ENCODE peak calls at places on chromosomes 6 and 20, in seven cellular contexts. Q is neuronal stem cell, U is H1, H is H9, D is mesendoderm, L is mesenchymal stem cell, I is trophoblast cell. E is an unnamed sample.

GRCh38 chr6:149317656-149318571 is at the start of gene TAB2:
- DNase-seq in U (no peak), L (peak), Q (peak), I (peak), H (no peak), D (peak), E (no peak)

GRCh38 chr20:36275011-36275410 is 31.1 kb upstream of the DLGAP4 start:
- DNase-seq in H (no peak), U (no peak), I (no peak), L (no peak), Q (no peak), D (no peak), E (no peak)

GRCh38 chr6:56652994-56653393 is 10.3 kb upstream of the DST start:
- DNase-seq in Q (no peak), D (no peak), I (no peak), L (peak), H (no peak), U (no peak), E (peak)

GRCh38 chr6:168314948-168315347 is 4.6 kb downstream of the DACT2 start:
- DNase-seq in U (no peak), D (no peak), H (no peak), I (peak), Q (no peak), L (no peak), E (no peak)

GRCh38 chr6:115613488-115613887 is 447.2 kb downstream of the FRK start:
- DNase-seq in Q (no peak), H (no peak), D (no peak), I (peak), L (peak), U (no peak), E (peak)

GRCh38 chr20:44204156-44204831 is 6.3 kb downstream of the OSER1 start:
- DNase-seq in D (no peak), U (no peak), H (no peak), I (peak), L (peak), Q (no peak), E (peak)

GRCh38 chr20:34037767-34038166 is 44.1 kb downstream of the RALY start:
- DNase-seq in I (no peak), Q (no peak), H (no peak), L (peak), D (no peak), U (no peak), E (peak)

GRCh38 chr6:11785953-11786579 is 7.5 kb upstream of the ADTRP start:
- DNase-seq in H (no peak), Q (no peak), I (peak), L (no peak), U (no peak), D (no peak), E (no peak)

GRCh38 chr6:169398342-169399105 is 144.9 kb upstream of the THBS2 start:
- DNase-seq in U (no peak), D (no peak), I (no peak), Q (no peak), L (no peak), H (no peak), E (no peak)

GRCh38 chr6:144820270-144820669 is 535.1 kb downstream of the UTRN start:
- DNase-seq in U (no peak), L (no peak), I (no peak), Q (no peak), H (no peak), D (no peak), E (peak)

GRCh38 chr6:158707826-158708225 is 58.0 kb downstream of the SYTL3 start:
- DNase-seq in I (no peak), D (peak), H (no peak), U (no peak), L (no peak), Q (no peak), E (no peak)

GRCh38 chr6:166937716-166938115 is 18.6 kb downstream of the RNASET2 start:
- DNase-seq in U (no peak), I (no peak), D (no peak), Q (no peak), H (no peak), L (no peak), E (no peak)

GRCh38 chr20:47717421-47717820 is 67.9 kb downstream of the SULF2 start:
- DNase-seq in L (no peak), D (no peak), U (no peak), H (no peak), Q (no peak), I (no peak), E (no peak)

GRCh38 chr20:47719211-47719610 is 66.1 kb downstream of the SULF2 start:
- DNase-seq in Q (no peak), U (no peak), D (no peak), L (no peak), I (no peak), H (no peak), E (no peak)

GRCh38 chr20:47718398-47718797 is 66.9 kb downstream of the SULF2 start:
- DNase-seq in H (no peak), D (no peak), I (no peak), U (no peak), Q (no peak), L (no peak), E (no peak)

GRCh38 chr20:47720636-47721427 is 64.4 kb downstream of the SULF2 start:
- DNase-seq in U (no peak), D (peak), H (no peak), L (no peak), I (no peak), Q (no peak), E (peak)

GRCh38 chr20:47719625-47720024 is 65.7 kb downstream of the SULF2 start:
- DNase-seq in L (no peak), I (no peak), Q (no peak), D (no peak), H (no peak), U (no peak), E (no peak)
- H2AK5ac ChIP-seq in L (no peak), I (no peak), Q (no peak), D (no peak), H (no peak), U (no peak), E (no peak)

GRCh38 chr20:52434041-52434425 is 242.5 kb upstream of the ZFP64 start:
- DNase-seq in D (no peak), U (no peak), Q (no peak), H (no peak), I (no peak), L (no peak), E (no peak)
- H2AK5ac ChIP-seq in D (no peak), U (no peak), Q (no peak), H (no peak), I (no peak), L (no peak), E (no peak)

DNA sequence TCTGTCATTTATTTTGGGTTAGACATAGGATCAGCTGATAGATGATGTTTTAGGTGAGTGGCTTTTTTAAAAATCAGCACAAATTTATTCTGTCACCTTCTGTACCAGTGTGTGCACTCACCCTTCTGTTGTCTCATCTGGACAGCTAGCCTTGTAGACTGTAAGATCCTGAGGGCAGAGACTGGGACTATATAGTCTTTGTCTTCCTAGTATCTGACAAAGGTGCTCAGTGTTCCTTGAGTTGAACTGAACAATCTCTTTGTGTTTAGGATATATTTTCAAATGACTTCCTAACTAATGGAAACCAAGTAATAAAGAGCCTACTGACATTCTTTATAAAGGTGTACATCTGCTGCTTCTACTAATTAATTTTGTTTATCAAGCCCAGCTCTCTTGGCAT is 3.0 kb downstream of the DCBLD1 start:
- DNase-seq in Q (no peak), I (no peak), U (no peak), L (no peak), D (no peak), H (no peak), E (no peak)
- H2AK5ac ChIP-seq in Q (no peak), I (no peak), U (no peak), L (no peak), D (no peak), H (no peak), E (peak)

DNA sequence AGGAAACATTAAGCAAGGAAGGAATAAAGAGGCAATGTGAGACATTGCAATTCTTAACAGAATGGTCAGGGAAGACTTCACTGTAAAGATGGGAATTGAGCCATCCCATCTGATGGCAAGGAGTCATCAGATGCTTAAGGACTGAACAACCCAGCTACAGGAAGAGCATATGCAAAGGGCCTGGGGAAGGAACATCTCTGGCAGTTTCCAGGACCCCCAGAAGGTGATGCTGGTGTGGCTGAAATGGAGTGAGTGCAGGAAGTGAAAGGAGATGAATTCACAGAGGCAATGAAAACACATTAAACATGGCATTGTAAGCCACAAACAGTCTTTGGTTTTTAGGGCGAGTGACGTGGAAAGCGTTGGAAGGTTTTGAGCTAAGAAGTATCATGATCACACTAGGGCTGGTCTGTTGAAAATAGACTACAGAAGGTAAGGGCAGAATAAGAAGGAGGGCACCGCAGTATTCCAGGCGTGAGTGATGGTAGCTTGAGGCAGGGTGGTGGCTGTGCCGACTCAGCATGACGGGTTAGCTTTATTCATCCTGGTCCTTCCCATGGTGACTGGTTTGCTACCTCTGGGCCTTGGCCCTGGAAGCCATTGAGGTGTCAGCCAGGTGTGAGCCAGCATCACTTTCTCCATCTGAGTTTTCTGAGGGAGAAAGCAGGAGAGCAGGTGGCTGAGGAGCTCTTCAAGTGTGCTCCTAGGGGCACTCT is 6.8 kb downstream of the BTN2A1 start:
- DNase-seq in Q (no peak), U (no peak), L (no peak), I (no peak), H (no peak), D (no peak), E (no peak)
- H2AK5ac ChIP-seq in Q (no peak), U (no peak), L (no peak), I (no peak), H (no peak), D (no peak), E (no peak)

DNA sequence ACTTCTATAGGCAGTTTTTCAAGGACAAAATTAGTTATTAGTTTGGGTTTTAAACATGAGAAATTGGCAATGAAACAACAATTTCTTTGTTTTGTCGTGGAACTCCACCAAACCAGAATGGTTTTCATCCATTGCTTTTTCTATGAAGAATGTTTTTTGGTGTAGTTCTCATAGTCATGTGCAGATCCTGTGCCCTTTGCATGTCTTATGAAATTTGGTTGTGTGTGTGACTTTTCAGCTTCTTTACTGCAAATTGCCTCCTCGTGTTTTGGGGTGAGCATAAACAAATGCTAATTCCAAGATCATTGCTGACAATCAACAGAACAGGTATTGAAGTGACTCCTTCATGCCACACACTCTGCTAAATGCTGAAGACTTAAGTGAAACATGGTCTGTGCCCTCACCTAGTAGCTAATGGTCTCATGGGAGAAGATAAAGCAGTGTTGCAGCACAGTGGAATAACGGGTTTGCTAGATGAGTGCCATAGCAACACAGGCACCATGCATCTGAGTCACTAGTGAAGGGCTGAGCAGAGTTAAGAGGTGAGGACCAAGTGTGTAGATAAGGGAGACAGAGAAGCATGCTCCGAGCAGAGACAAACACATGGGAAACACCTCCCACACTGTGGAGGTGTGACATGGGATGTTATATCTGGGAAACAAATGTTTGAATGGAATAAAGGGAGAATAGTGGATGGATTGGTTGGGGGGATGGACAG is 120.0 kb downstream of the SLC16A10 start:
- DNase-seq in D (peak), L (peak), H (no peak), U (no peak), Q (no peak), I (peak), E (peak)
- H2AK5ac ChIP-seq in D (no peak), L (no peak), H (no peak), U (no peak), Q (no peak), I (no peak), E (no peak)

GRCh38 chr6:80974579-80974978 is 777.9 kb downstream of the TENT5A start:
- DNase-seq in Q (no peak), L (no peak), I (no peak), D (peak), H (peak), U (peak), E (no peak)

GRCh38 chr6:80976336-80976735 is 776.1 kb downstream of the TENT5A start:
- DNase-seq in H (no peak), D (no peak), L (no peak), U (no peak), Q (no peak), I (peak), E (no peak)
- H2AK5ac ChIP-seq in H (no peak), D (no peak), L (no peak), U (no peak), Q (no peak), I (no peak), E (no peak)

E was measured in IMR-90.